ENCODE peak calls at places on chromosomes 12 and 14, in nine cellular contexts. One of them, this sample, is unnamed.

GRCh38 chr12:130560321-130560720 is 155.8 kb downstream of the RIMBP2 start:
- DNase-seq in NCI-H446: no peak
- DNase-seq in hippocampal formation: no peak
- DNase-seq in stimulated activated CD4-positive, alpha-beta T cell treated with anti-CD3 and anti-CD28 coated beads, TNF-alpha, amount 100 ng/mL, for 1 hour: no peak
- DNase-seq in iris pigment epithelial cell: no peak
- DNase-seq in progenitor cell of endocrine pancreas: no peak
- DNase-seq in amniotic epithelial cell: no peak
- DNase-seq in GM13976: no peak
- DNase-seq in breast epithelium: no peak
- DNase-seq in this sample: no peak

GRCh38 chr14:69527635-69528034 is 43.1 kb downstream of the PLEKHD1 start:
- DNase-seq in NCI-H446: no peak
- DNase-seq in hippocampal formation: no peak
- DNase-seq in stimulated activated CD4-positive, alpha-beta T cell treated with anti-CD3 and anti-CD28 coated beads, TNF-alpha, amount 100 ng/mL, for 1 hour: no peak
- DNase-seq in iris pigment epithelial cell: no peak
- DNase-seq in progenitor cell of endocrine pancreas: no peak
- DNase-seq in amniotic epithelial cell: no peak
- DNase-seq in GM13976: no peak
- DNase-seq in breast epithelium: no peak
- DNase-seq in this sample: no peak

GRCh38 chr12:54017027-54017788 is 8.4 kb downstream of the HOXC8 start:
- DNase-seq in NCI-H446: peak; percentile 79
- DNase-seq in hippocampal formation: no peak
- DNase-seq in stimulated activated CD4-positive, alpha-beta T cell treated with anti-CD3 and anti-CD28 coated beads, TNF-alpha, amount 100 ng/mL, for 1 hour: no peak
- DNase-seq in iris pigment epithelial cell: no peak
- DNase-seq in progenitor cell of endocrine pancreas: no peak
- DNase-seq in amniotic epithelial cell: no peak
- DNase-seq in GM13976: no peak
- DNase-seq in breast epithelium: no peak
- DNase-seq in this sample: peak; percentile 75

GRCh38 chr12:110756611-110757010 is 13.9 kb upstream of the PPP1CC start:
- DNase-seq in NCI-H446: peak; percentile 23
- DNase-seq in hippocampal formation: no peak
- DNase-seq in stimulated activated CD4-positive, alpha-beta T cell treated with anti-CD3 and anti-CD28 coated beads, TNF-alpha, amount 100 ng/mL, for 1 hour: no peak
- DNase-seq in iris pigment epithelial cell: no peak
- DNase-seq in progenitor cell of endocrine pancreas: no peak
- DNase-seq in amniotic epithelial cell: no peak
- DNase-seq in GM13976: no peak
- DNase-seq in breast epithelium: no peak
- DNase-seq in this sample: no peak

GRCh38 chr12:113267621-113268020 is 46.4 kb downstream of the TPCN1 start:
- DNase-seq in NCI-H446: no peak
- DNase-seq in hippocampal formation: no peak
- DNase-seq in stimulated activated CD4-positive, alpha-beta T cell treated with anti-CD3 and anti-CD28 coated beads, TNF-alpha, amount 100 ng/mL, for 1 hour: no peak
- DNase-seq in iris pigment epithelial cell: no peak
- DNase-seq in progenitor cell of endocrine pancreas: no peak
- DNase-seq in amniotic epithelial cell: no peak
- DNase-seq in GM13976: no peak
- DNase-seq in breast epithelium: no peak
- DNase-seq in this sample: no peak

GRCh38 chr14:75469606-75470237 is 41.9 kb downstream of the JDP2 start:
- DNase-seq in NCI-H446: peak; percentile 54
- DNase-seq in hippocampal formation: no peak
- DNase-seq in stimulated activated CD4-positive, alpha-beta T cell treated with anti-CD3 and anti-CD28 coated beads, TNF-alpha, amount 100 ng/mL, for 1 hour: no peak
- DNase-seq in iris pigment epithelial cell: no peak
- DNase-seq in progenitor cell of endocrine pancreas: no peak
- DNase-seq in amniotic epithelial cell: no peak
- DNase-seq in GM13976: no peak
- DNase-seq in breast epithelium: peak; percentile 87
- DNase-seq in this sample: peak; percentile 10

GRCh38 chr14:54783660-54784015 is 119.0 kb downstream of the GCH1 start:
- DNase-seq in NCI-H446: no peak
- DNase-seq in hippocampal formation: no peak
- DNase-seq in stimulated activated CD4-positive, alpha-beta T cell treated with anti-CD3 and anti-CD28 coated beads, TNF-alpha, amount 100 ng/mL, for 1 hour: no peak
- DNase-seq in iris pigment epithelial cell: no peak
- DNase-seq in progenitor cell of endocrine pancreas: no peak
- DNase-seq in amniotic epithelial cell: no peak
- DNase-seq in GM13976: no peak
- DNase-seq in breast epithelium: no peak
- DNase-seq in this sample: no peak

GRCh38 chr12:107509421-107509820 is 176.2 kb upstream of the PWP1 start:
- DNase-seq in NCI-H446: no peak
- DNase-seq in hippocampal formation: no peak
- DNase-seq in stimulated activated CD4-positive, alpha-beta T cell treated with anti-CD3 and anti-CD28 coated beads, TNF-alpha, amount 100 ng/mL, for 1 hour: no peak
- DNase-seq in iris pigment epithelial cell: no peak
- DNase-seq in progenitor cell of endocrine pancreas: no peak
- DNase-seq in amniotic epithelial cell: no peak
- DNase-seq in GM13976: no peak
- DNase-seq in breast epithelium: no peak
- DNase-seq in this sample: no peak